ENCODE peak calls at places on chromosomes 2 and 18, in five cellular contexts. Q is ovary, Y is lower lobe of right lung, C is mammary epithelial cell, R is upper lobe of right lung. Z is an unnamed sample.

GRCh38 chr2:158321264-158321663 is 135.3 kb downstream of the CCDC148 start:
- DNase-seq in Q (no peak), R (no peak), C (peak; percentile 95), Y (no peak), Z (peak; percentile 82)

GRCh38 chr18:8705280-8705940 is at the start of gene MTCL1:
- DNase-seq in Y (peak; percentile 53), R (peak; percentile 75), Q (no peak), C (peak; percentile 62), Z (peak; percentile 27)

GRCh38 chr2:33665039-33665438 is 65.9 kb upstream of the FAM98A start:
- DNase-seq in C (no peak), R (no peak), Q (no peak), Y (no peak), Z (no peak)

GRCh38 chr2:8408560-8409460 is 273.0 kb upstream of the ID2 start:
- DNase-seq in Q (no peak), C (no peak), Y (no peak), R (no peak), Z (no peak)

GRCh38 chr2:197079414-197079813 is 152.9 kb upstream of the PGAP1 start:
- DNase-seq in Y (no peak), C (no peak), Q (no peak), R (no peak), Z (no peak)

GRCh38 chr18:75317300-75317699 is 106.7 kb downstream of the TSHZ1 start:
- DNase-seq in R (no peak), Y (no peak), Q (no peak), C (no peak), Z (no peak)

GRCh38 chr2:111160758-111161157 is 40.0 kb downstream of the BCL2L11 start:
- DNase-seq in R (no peak), C (peak; percentile 82), Y (no peak), Q (no peak), Z (peak; percentile 86)

GRCh38 chr2:37415128-37415817 is 70.8 kb downstream of the QPCT start:
- DNase-seq in R (no peak), Y (no peak), Q (no peak), C (peak; percentile 12), Z (no peak)

GRCh38 chr2:86256300-86256699 is 57.0 kb downstream of the MRPL35 start:
- DNase-seq in C (no peak), Y (no peak), R (no peak), Q (no peak), Z (no peak)

GRCh38 chr18:59005266-59005665 is 134.4 kb upstream of the SEC11C start:
- DNase-seq in C (no peak), Q (no peak), R (no peak), Y (no peak), Z (peak; percentile 81)

GRCh38 chr2:85130407-85130806 is 2.8 kb upstream of the TCF7L1 start:
- DNase-seq in R (no peak), C (no peak), Y (no peak), Q (no peak), Z (no peak)

GRCh38 chr2:11598228-11598731 is 64.4 kb downstream of the GREB1 start:
- DNase-seq in C (no peak), Q (no peak), Y (no peak), R (no peak), Z (no peak)

GRCh38 chr2:125167820-125168219 is 1142.7 kb downstream of the CNTNAP5 start:
- DNase-seq in Q (no peak), R (no peak), Y (no peak), C (peak; percentile 10), Z (peak; percentile 31)

GRCh38 chr2:177772529-177772928 is 300.0 kb downstream of the PDE11A start:
- DNase-seq in Q (no peak), R (no peak), C (peak; percentile 26), Y (no peak), Z (peak; percentile 41)
- TF ChIP-seq CTCF in Q (no peak), R (peak; percentile 52), C (peak; percentile 53), Y (peak; percentile 49), Z (peak; percentile 41)

GRCh38 chr2:48534781-48535180 is 4.8 kb downstream of the STON1 start:
- DNase-seq in R (no peak), Q (no peak), C (no peak), Y (no peak), Z (no peak)
- H3K27ac ChIP-seq in R (no peak overlapping the region), Q (no peak overlapping the region), C (no peak overlapping the region), Y (no peak overlapping the region), Z (no peak overlapping the region)

DNA sequence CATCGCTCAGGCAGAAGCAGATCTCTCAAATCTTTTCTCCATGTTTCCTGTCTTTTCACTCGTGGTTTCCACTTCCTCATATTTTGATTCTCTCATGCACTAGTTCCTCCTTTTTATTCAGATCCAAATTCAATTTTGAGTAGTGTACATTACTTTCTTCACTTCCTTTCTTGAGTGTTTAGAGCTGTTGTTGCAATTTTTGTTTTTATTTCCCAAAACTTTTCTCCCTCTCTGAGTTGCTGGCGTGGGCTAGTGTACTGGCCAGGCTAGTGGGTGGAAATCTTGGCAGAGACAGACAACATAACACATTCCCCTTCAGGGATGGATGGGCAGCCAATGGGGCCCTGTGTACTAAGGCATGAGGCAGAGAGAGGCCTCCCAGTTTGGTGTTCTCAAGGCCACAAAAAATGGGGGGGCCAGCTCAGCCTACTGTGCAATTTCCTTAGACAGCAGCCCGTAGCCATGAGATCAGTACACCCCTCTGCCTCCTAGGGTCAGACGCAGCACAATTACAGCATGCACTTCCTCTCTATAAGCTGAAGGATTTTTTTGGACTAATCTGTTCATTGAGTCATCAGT is 145.1 kb upstream of the PID1 start:
- DNase-seq in R (peak; percentile 79), Y (peak; percentile 84), Q (peak; percentile 90), C (no peak), Z (peak; percentile 63)
- TF ChIP-seq CTCF in R (no peak), Y (no peak), Q (no peak), C (no peak), Z (no peak)

DNA sequence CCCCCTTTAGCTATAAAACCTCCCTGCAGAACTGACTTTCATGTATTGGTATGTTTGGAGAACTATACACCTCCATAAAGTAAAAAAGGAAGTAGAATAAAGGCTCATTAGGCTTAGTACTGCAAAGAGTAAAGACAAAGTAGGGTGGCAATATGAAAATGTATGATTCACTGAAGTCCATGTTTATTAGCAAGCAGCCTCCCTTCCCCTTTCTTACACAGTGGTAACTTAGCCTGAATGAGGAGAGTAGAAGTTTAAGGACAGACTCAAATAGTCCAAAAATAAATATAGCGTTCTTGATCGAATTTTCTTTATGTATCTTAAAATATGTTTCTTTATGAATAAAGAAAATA is 1.5 kb downstream of the ZNF804A start:
- DNase-seq in Y (no peak), C (no peak), R (no peak), Q (no peak), Z (no peak)
- H3K27ac ChIP-seq in Y (peak overlapping the region; percentile 84), C (no peak overlapping the region), R (peak overlapping the region; percentile 61), Q (no peak overlapping the region), Z (peak overlapping the region; percentile 67)

Z was measured in brain microvascular endothelial cell.